ENCODE peak calls at places on chromosomes 11 and 22, in ten cellular contexts. W is neural crest cell; Q is colonic mucosa; M is heart left ventricle; O is EL; P is activated T-helper 1 cell treated with anti-CD3 and anti-CD28 coated beads, Interleukin-2, amount 50 U/mL, for 16 hours; T is T-helper 22 cell; J is right lobe of liver; V is kidney; E is right cardiac atrium. U is an unnamed sample.

GRCh38 chr22:49583886-49584505 is 243.7 kb downstream of the BRD1 start:
- DNase-seq in W (no peak), Q (no peak), M (no peak), O (no peak), P (no peak), T (no peak), J (no peak), V (no peak), E (no peak), U (no peak)

GRCh38 chr22:35838849-35839646 is 121.4 kb downstream of the APOL5 start:
- DNase-seq in W (peak), Q (peak), M (no peak), O (peak), P (no peak), T (no peak), J (no peak), V (no peak), E (no peak), U (peak)

GRCh38 chr11:111361082-111361801 is 17.8 kb downstream of the POU2AF1 start:
- DNase-seq in W (no peak), Q (no peak), M (no peak), O (no peak), P (no peak), T (no peak), J (no peak), V (no peak), E (no peak), U (no peak)

GRCh38 chr11:64723117-64723906 is at the start of gene NRXN2:
- DNase-seq in W (peak), Q (peak), M (peak), O (peak), P (peak), T (peak), J (peak), V (peak), E (peak), U (peak)

GRCh38 chr11:29119691-29120328 is 897.0 kb downstream of the KCNA4 start:
- DNase-seq in W (no peak), Q (no peak), M (no peak), O (peak), P (no peak), T (no peak), J (no peak), V (no peak), E (no peak), U (no peak)

GRCh38 chr11:80155412-80156017 is 714.7 kb upstream of the TENM4 start:
- DNase-seq in W (peak), Q (no peak), M (no peak), O (peak), P (no peak), T (no peak), J (no peak), V (no peak), E (no peak), U (peak)

GRCh38 chr11:128298271-128298670 is 289.1 kb downstream of the ETS1 start:
- DNase-seq in W (no peak), Q (no peak), M (no peak), O (no peak), P (no peak), T (no peak), J (no peak), V (no peak), E (no peak), U (no peak)

GRCh38 chr22:22955866-22956535 is 68.4 kb downstream of the IGLL5 start:
- DNase-seq in W (peak), Q (peak), M (peak), O (peak), P (peak), T (peak), J (peak), V (no peak), E (peak), U (peak)

GRCh38 chr22:39088688-39089032 is 8.4 kb upstream of the APOBEC3H start:
- DNase-seq in W (no peak), Q (no peak), M (no peak), O (no peak), P (no peak), T (no peak), J (no peak), V (no peak), E (no peak), U (no peak)

GRCh38 chr11:119702261-119702591 is 26.8 kb downstream of the NECTIN1 start:
- DNase-seq in W (no peak), Q (no peak), M (no peak), O (peak), P (no peak), T (no peak), J (no peak), V (no peak), E (no peak), U (no peak)

GRCh38 chr11:79439893-79440450 is 858 bp downstream of the TENM4 start:
- DNase-seq in W (peak), Q (peak), M (peak), O (peak), P (no peak), T (no peak), J (no peak), V (peak), E (peak), U (peak)

GRCh38 chr22:32378703-32379272 is 21.1 kb downstream of the RFPL3 start:
- DNase-seq in W (peak), Q (peak), M (no peak), O (peak), P (no peak), T (no peak), J (no peak), V (no peak), E (no peak), U (peak)

GRCh38 chr11:27367881-27368280 is 4.9 kb upstream of the CCDC34 start:
- DNase-seq in W (no peak), Q (no peak), M (no peak), O (no peak), P (no peak), T (no peak), J (no peak), V (no peak), E (peak), U (no peak)

GRCh38 chr11:129249351-129249750 is 57.2 kb upstream of the ARHGAP32 start:
- DNase-seq in W (no peak), Q (no peak), M (no peak), O (peak), P (no peak), T (no peak), J (no peak), V (no peak), E (no peak), U (no peak)

GRCh38 chr11:72576196-72576595 is 98.0 kb downstream of the PDE2A start:
- DNase-seq in W (no peak), Q (no peak), M (no peak), O (no peak), P (no peak), T (no peak), J (peak), V (no peak), E (no peak), U (no peak)

GRCh38 chr22:46766611-46767010 is 4.2 kb downstream of the TBC1D22A start:
- DNase-seq in W (no peak), Q (no peak), M (no peak), O (no peak), P (no peak), T (no peak), J (no peak), V (no peak), E (peak), U (no peak)

GRCh38 chr11:35357893-35358292 is 61.5 kb downstream of the SLC1A2 start:
- DNase-seq in W (no peak), Q (no peak), M (no peak), O (peak), P (no peak), T (no peak), J (no peak), V (no peak), E (no peak), U (no peak)

GRCh38 chr11:64501500-64502427 is 89.3 kb upstream of the SLC22A12 start:
- DNase-seq in W (no peak), Q (peak), M (no peak), O (no peak), P (no peak), T (no peak), J (no peak), V (no peak), E (no peak), U (no peak)

GRCh38 chr11:111435046-111435698 is 56.1 kb upstream of the POU2AF1 start:
- DNase-seq in W (no peak), Q (no peak), M (no peak), O (no peak), P (no peak), T (no peak), J (no peak), V (no peak), E (no peak), U (no peak)

GRCh38 chr11:46360878-46361277 is 13.6 kb downstream of the DGKZ start:
- DNase-seq in W (no peak), Q (no peak), M (no peak), O (no peak), P (no peak), T (no peak), J (no peak), V (no peak), E (no peak), U (no peak)

GRCh38 chr11:10490398-10491232 is 35.6 kb downstream of the AMPD3 start:
- DNase-seq in W (no peak), Q (peak), M (peak), O (peak), P (no peak), T (no peak), J (peak), V (peak), E (peak), U (peak)

GRCh38 chr22:49964493-49965290 is 4.1 kb downstream of the PIM3 start:
- DNase-seq in W (no peak), Q (peak), M (no peak), O (no peak), P (peak), T (no peak), J (peak), V (peak), E (peak), U (no peak)

GRCh38 chr11:45928535-45929215 is 6.2 kb downstream of the LARGE2 start:
- DNase-seq in W (no peak), Q (no peak), M (no peak), O (no peak), P (no peak), T (no peak), J (peak), V (peak), E (no peak), U (no peak)

GRCh38 chr11:125071831-125072209 is 8.7 kb downstream of the SLC37A2 start:
- DNase-seq in W (no peak), Q (no peak), M (no peak), O (no peak), P (no peak), T (no peak), J (no peak), V (no peak), E (peak), U (no peak)

GRCh38 chr11:27914080-27914479 is 193.9 kb downstream of the KIF18A start:
- DNase-seq in W (no peak), Q (no peak), M (no peak), O (peak), P (no peak), T (no peak), J (no peak), V (no peak), E (no peak), U (no peak)

GRCh38 chr22:44701824-44702478 is at the start of gene PRR5:
- DNase-seq in W (peak), Q (peak), M (peak), O (peak), P (peak), T (peak), J (peak), V (peak), E (peak), U (peak)